ENCODE peak calls at places on chromosome 21, in six cellular contexts. S is K562, B is HepG2, M is HCT116, A is SK-N-SH, R is H1. K is an unnamed sample. For H3K36me3, the result is how much of the 10 kb centered on the place peaks cover.

GRCh38 chr21:43600642-43601397 is 58.5 kb downstream of the HSF2BP start:
- DNase-seq in R (no peak), S (no peak), A (peak), M (no peak), B (no peak), K (no peak)

GRCh38 chr21:25639922-25640670 is 1.0 kb downstream of the JAM2 start:
- DNase-seq in R (no peak), B (no peak), A (peak), S (no peak), M (no peak), K (no peak)

GRCh38 chr21:24903954-24904635 is 703.2 kb downstream of the MRPL39 start:
- DNase-seq in S (no peak), R (no peak), A (no peak), M (no peak), B (no peak), K (no peak)

GRCh38 chr21:44298301-44298700 is 1.6 kb upstream of the PFKL start:
- DNase-seq in R (no peak), B (peak), S (no peak), M (no peak), A (no peak), K (no peak)

GRCh38 chr21:46553993-46554392 is 50.9 kb downstream of the S100B start:
- DNase-seq in B (no peak), S (no peak), M (no peak), R (no peak), A (no peak), K (no peak)

GRCh38 chr21:27683292-27683691 is 716.4 kb upstream of the ADAMTS5 start:
- DNase-seq in A (no peak), B (no peak), R (no peak), S (no peak), M (no peak), K (no peak)

GRCh38 chr21:44067011-44067839 is 40.0 kb upstream of the PWP2 start:
- DNase-seq in R (no peak), M (no peak), A (no peak), B (peak), S (peak), K (no peak)

GRCh38 chr21:18354947-18355346 is 48.6 kb downstream of the TMPRSS15 start:
- DNase-seq in M (no peak), R (no peak), B (no peak), S (no peak), A (no peak), K (no peak)

GRCh38 chr21:40120944-40121575 is 253.8 kb downstream of the PCP4 start:
- DNase-seq in M (no peak), A (peak), S (peak), B (peak), R (no peak), K (no peak)

GRCh38 chr21:24255591-24255990 is 1351.7 kb downstream of the MRPL39 start:
- DNase-seq in A (no peak), S (no peak), B (no peak), M (no peak), R (no peak), K (no peak)

GRCh38 chr21:43687566-43688395 is 28.4 kb downstream of the RRP1B start:
- DNase-seq in M (no peak), R (no peak), S (no peak), A (no peak), B (no peak), K (no peak)

GRCh38 chr21:30625449-30625848 is 5.0 kb downstream of the KRTAP20-4 start:
- DNase-seq in A (no peak), R (no peak), B (no peak), S (no peak), M (no peak), K (no peak)

GRCh38 chr21:43829575-43830119 is 35.4 kb upstream of the AGPAT3 start:
- DNase-seq in A (peak), R (no peak), S (no peak), M (no peak), B (no peak), K (no peak)

GRCh38 chr21:20443558-20444155 is 554.6 kb upstream of the NCAM2 start:
- DNase-seq in R (no peak), M (no peak), S (peak), A (peak), B (no peak), K (no peak)

GRCh38 chr21:28776251-28776650 is 216.4 kb downstream of the LTN1 start:
- DNase-seq in B (no peak), M (no peak), A (no peak), S (no peak), R (no peak), K (no peak)

GRCh38 chr21:21631961-21632360 is 633.8 kb downstream of the NCAM2 start:
- DNase-seq in R (no peak), S (no peak), M (no peak), A (no peak), B (no peak), K (no peak)

GRCh38 chr21:27275294-27275927 is 308.5 kb upstream of the ADAMTS5 start:
- DNase-seq in R (no peak), S (no peak), M (no peak), B (no peak), A (peak), K (no peak)

GRCh38 chr21:26769613-26770188 is 75.5 kb downstream of the ADAMTS1 start:
- DNase-seq in M (no peak), R (no peak), B (no peak), A (peak), S (no peak), K (no peak)

GRCh38 chr21:25999935-26000582 is 170.5 kb downstream of the APP start:
- DNase-seq in S (no peak), A (no peak), R (no peak), M (no peak), B (no peak), K (no peak)

GRCh38 chr21:44299458-44300261 is at the start of gene PFKL:
- DNase-seq in R (peak), S (peak), B (peak), M (no peak), A (peak), K (peak)

GRCh38 chr21:23478381-23478780 is 2128.9 kb downstream of the MRPL39 start:
- DNase-seq in B (no peak), S (no peak), M (no peak), A (no peak), R (no peak), K (no peak)

GRCh38 chr21:22885614-22886013 is 1887.4 kb downstream of the NCAM2 start:
- DNase-seq in M (no peak), R (no peak), S (no peak), A (no peak), B (no peak), K (no peak)

GRCh38 chr21:18772876-18773275 is 369.3 kb upstream of the TMPRSS15 start:
- DNase-seq in M (no peak), R (no peak), A (no peak), B (no peak), S (no peak), K (no peak)

GRCh38 chr21:27674037-27674436 is 707.1 kb upstream of the ADAMTS5 start:
- DNase-seq in R (no peak), A (no peak), M (no peak), B (no peak), S (no peak), K (no peak)

GRCh38 chr21:14284439-14284838 is 68.5 kb downstream of the RBM11 start:
- DNase-seq in A (no peak), S (no peak), B (no peak), R (no peak), M (no peak), K (no peak)

GRCh38 chr21:26405735-26406361 is 167.2 kb downstream of the CYYR1 start:
- DNase-seq in R (no peak), A (no peak), M (no peak), B (no peak), S (no peak), K (no peak)

GRCh38 chr21:28636988-28637691 is 355.5 kb downstream of the LTN1 start:
- DNase-seq in R (no peak), S (no peak), A (no peak), B (no peak), M (no peak), K (no peak)

GRCh38 chr21:30072496-30072895 is 94.1 kb downstream of the CLDN17 start:
- DNase-seq in R (peak), S (no peak), B (no peak), A (no peak), M (no peak), K (no peak)

GRCh38 chr21:27636671-27637070 is 669.8 kb upstream of the ADAMTS5 start:
- DNase-seq in S (no peak), A (no peak), R (no peak), B (no peak), M (no peak), K (no peak)

GRCh38 chr21:29298348-29299045 is at the start of gene BACH1:
- DNase-seq in A (peak), M (peak), S (peak), B (peak), R (peak), K (no peak)

GRCh38 chr21:43194303-43195130 is 25.7 kb downstream of the CRYAA start:
- DNase-seq in A (no peak), B (peak), R (no peak), S (no peak), M (no peak), K (no peak)

GRCh38 chr21:17903029-17903806 is 84.1 kb upstream of the C21orf91 start:
- DNase-seq in B (no peak), S (no peak), A (peak), M (no peak), R (no peak), K (no peak)

GRCh38 chr21:17529648-17530047 is 16.8 kb downstream of the CXADR start:
- DNase-seq in R (no peak), S (no peak), A (no peak), B (no peak), M (no peak), K (no peak)

GRCh38 chr21:24896735-24897124 is 710.6 kb downstream of the MRPL39 start:
- DNase-seq in A (no peak), S (no peak), M (no peak), R (no peak), B (no peak), K (no peak)

GRCh38 chr21:25561668-25562641 is 45.3 kb downstream of the MRPL39 start:
- DNase-seq in R (no peak), B (no peak), M (no peak), S (no peak), A (peak), K (peak)

GRCh38 chr21:43188712-43189151 is 19.9 kb downstream of the CRYAA start:
- DNase-seq in M (no peak), B (no peak), A (no peak), R (no peak), S (no peak), K (no peak)

GRCh38 chr21:43211085-43212071 is 42.6 kb downstream of the CRYAA start:
- DNase-seq in A (peak), B (peak), R (no peak), S (no peak), M (peak), K (no peak)

DNA sequence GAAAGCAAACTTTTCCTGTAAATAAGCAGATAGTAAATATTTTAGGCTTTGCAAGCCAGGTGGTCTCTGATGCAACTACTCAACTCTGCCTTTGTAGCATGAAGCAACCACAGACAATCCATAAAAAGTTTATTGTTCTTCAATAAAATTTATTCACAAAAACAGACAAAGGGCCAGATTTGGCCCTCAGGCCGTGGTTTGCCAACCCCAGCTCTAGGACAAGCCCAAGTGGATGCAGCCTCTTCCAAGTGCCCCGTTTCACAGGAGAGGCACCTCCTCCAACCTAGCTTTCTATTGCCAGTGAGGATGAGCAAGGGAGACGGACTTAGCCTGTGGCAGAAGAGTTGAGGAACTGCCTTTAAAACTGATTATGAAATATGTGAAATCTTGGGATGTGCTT is 105.4 kb downstream of the PSMG1 start:
- DNase-seq in B (no peak), S (no peak), R (no peak), M (no peak), A (no peak), K (no peak)
- TF ChIP-seq JUND in B (no peak), S (no peak), R (no peak), M (no peak), A (no peak), K (no peak)

GRCh38 chr21:32335601-32336575 is 37.2 kb downstream of the MRAP start:
- DNase-seq in M (no peak), B (no peak), R (no peak), S (no peak), A (no peak), K (no peak)

GRCh38 chr21:32338209-32338921 is 39.7 kb downstream of the MRAP start:
- DNase-seq in R (no peak), B (no peak), S (no peak), A (no peak), M (no peak), K (no peak)

GRCh38 chr21:32336711-32337110 is 38.1 kb downstream of the MRAP start:
- DNase-seq in S (no peak), M (no peak), R (no peak), B (no peak), A (no peak), K (no peak)

GRCh38 chr21:32334980-32335471 is 36.4 kb downstream of the MRAP start:
- DNase-seq in A (no peak), B (no peak), M (no peak), S (no peak), R (no peak), K (no peak)

GRCh38 chr21:32337206-32337605 is 38.6 kb downstream of the MRAP start:
- DNase-seq in R (no peak), B (no peak), A (no peak), S (no peak), M (no peak), K (no peak)
- H3K36me3 ChIP-seq in R (half or more), B (half or more), A (half or more), S (half or more), M (half or more), K (under half)

GRCh38 chr21:41953249-41953830 is 478 bp downstream of the C2CD2 start:
- DNase-seq in B (no peak), S (peak), R (no peak), M (no peak), A (peak), K (no peak)
- TF ChIP-seq JUND in B (no peak), S (no peak), R (no peak), M (no peak), A (no peak), K (no peak)

GRCh38 chr21:31973402-31973944 is 100.7 kb downstream of the HUNK start:
- DNase-seq in R (no peak), S (no peak), A (no peak), M (no peak), B (no peak), K (no peak)
- H3K36me3 ChIP-seq in R (under half), S (under half), A (under half), M (under half), B (under half), K (under half)

GRCh38 chr21:35738342-35738961 is 321.9 kb downstream of the SETD4 start:
- DNase-seq in M (no peak), S (no peak), A (no peak), R (no peak), B (no peak), K (no peak)
- TF ChIP-seq JUND in M (no peak), S (no peak), A (no peak), R (no peak), B (no peak), K (no peak)

GRCh38 chr21:36412916-36413315 is 27.7 kb downstream of the CHAF1B start:
- DNase-seq in A (no peak), S (no peak), R (no peak), B (no peak), M (no peak), K (no peak)
- H3K36me3 ChIP-seq in A (under half), S (half or more), R (under half), B (under half), M (under half), K (under half)

GRCh38 chr21:15468368-15468767 is 261.4 kb upstream of the USP25 start:
- DNase-seq in S (no peak), M (no peak), R (no peak), B (no peak), A (no peak), K (no peak)
- TF ChIP-seq JUND in S (no peak), M (no peak), R (no peak), B (no peak), A (no peak), K (no peak)

GRCh38 chr21:33339135-33339534 is 14.4 kb downstream of the IFNAR1 start:
- DNase-seq in R (no peak), B (no peak), M (no peak), A (no peak), S (no peak), K (no peak)
- H3K36me3 ChIP-seq in R (under half), B (under half), M (under half), A (under half), S (under half), K (under half)

GRCh38 chr21:38881041-38881570 is 75.4 kb downstream of the ETS2 start:
- DNase-seq in A (no peak), S (no peak), M (no peak), R (no peak), B (no peak), K (no peak)

GRCh38 chr21:38879912-38880577 is 74.3 kb downstream of the ETS2 start:
- DNase-seq in M (no peak), A (no peak), R (no peak), B (no peak), S (no peak), K (no peak)

GRCh38 chr21:38878394-38879179 is 72.9 kb downstream of the ETS2 start:
- DNase-seq in S (no peak), A (no peak), M (no peak), B (no peak), R (no peak), K (no peak)

GRCh38 chr21:38880578-38880966 is 74.8 kb downstream of the ETS2 start:
- DNase-seq in A (no peak), M (no peak), B (no peak), S (no peak), R (no peak), K (no peak)

DNA sequence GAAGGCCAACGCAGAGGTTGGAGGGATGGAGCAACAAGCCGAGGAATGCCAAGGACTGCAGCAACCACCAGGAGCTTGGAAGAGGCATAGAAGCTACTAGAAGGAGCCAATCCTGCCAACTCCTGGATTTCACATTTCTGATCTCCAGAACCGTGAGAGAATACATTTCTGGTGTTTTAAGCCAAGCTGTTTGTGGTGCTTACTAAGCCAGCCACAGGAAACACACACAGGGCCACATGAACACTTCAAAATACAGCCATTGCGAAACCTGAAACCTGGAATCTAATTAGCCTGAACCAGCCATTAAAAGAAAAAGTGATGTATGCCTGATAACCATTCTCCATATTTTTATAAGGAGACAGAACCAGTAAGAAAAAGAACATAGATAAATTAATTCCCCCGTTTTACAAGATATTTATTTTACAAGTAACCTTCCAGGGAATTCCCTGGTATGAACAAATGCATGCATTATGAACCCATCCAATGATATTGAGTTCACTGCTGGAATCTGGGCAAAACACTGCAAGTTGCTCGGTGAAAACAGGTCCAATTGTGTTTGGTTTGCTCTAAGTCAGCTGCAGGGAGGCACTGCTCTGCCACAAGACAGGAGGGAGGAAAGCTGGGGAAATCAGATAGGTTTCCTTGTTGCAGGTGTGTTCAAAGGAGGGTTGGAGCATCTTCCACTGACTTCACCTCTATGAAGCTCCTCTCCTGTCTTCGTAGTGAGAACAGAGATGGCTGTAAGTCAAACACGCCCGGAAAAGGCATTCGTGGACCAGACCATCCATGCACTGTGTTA is 70.2 kb downstream of the ETS2 start:
- DNase-seq in R (no peak), B (no peak), S (no peak), A (no peak), M (no peak), K (no peak)
- TF ChIP-seq JUND in R (no peak), B (no peak), S (no peak), A (no peak), M (no peak), K (no peak)

GRCh38 chr21:45477176-45478114 is 64.8 kb downstream of the SLC19A1 start:
- DNase-seq in B (no peak), M (no peak), A (no peak), R (no peak), S (no peak), K (no peak)

GRCh38 chr21:45476582-45476981 is 65.7 kb downstream of the SLC19A1 start:
- DNase-seq in S (no peak), A (no peak), R (no peak), M (no peak), B (no peak), K (no peak)

GRCh38 chr21:45479691-45480675 is 62.3 kb downstream of the SLC19A1 start:
- DNase-seq in S (no peak), M (no peak), A (no peak), B (no peak), R (no peak), K (no peak)

GRCh38 chr21:45478816-45479669 is 63.2 kb downstream of the SLC19A1 start:
- DNase-seq in M (no peak), R (no peak), S (no peak), B (no peak), A (no peak), K (no peak)

DNA sequence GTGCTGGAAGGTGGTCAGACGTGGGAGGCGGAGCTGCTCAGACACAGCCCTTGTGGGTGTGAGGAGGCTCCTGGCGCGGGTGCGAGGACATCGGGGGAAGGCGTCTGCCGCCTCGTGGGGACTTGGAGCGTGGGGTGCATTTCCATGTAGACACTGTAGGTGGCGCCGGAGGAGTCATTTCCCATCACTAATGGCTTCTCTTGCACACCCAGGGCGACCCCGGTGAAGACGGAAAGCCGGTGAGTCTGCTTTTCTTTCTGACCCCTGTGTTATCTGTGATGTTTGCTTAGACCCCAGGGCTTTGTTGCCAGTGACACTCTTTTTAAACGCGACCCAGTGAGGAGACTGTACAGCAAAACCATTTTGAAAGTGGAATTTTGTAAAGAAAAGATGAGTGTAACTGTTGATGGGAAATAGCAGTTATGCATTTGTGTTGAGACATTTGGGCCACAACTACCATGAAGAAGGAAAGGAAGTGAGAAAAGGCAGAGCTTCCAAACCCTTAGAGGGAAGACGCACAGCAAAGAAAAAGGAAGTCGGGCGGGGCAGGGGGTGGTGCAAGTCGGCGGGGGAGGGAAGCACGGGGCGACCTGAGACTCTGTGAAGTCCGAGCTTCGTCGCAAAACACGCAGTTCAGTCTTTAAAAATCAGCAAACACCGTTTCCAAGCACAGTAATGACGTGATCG is 64.0 kb downstream of the SLC19A1 start:
- DNase-seq in S (peak), B (peak), R (peak), M (peak), A (peak), K (no peak)
- H3K36me3 ChIP-seq in S (under half), B (half or more), R (half or more), M (under half), A (under half), K (under half)

K was measured in GM12878.